ENCODE peak calls at places on chromosomes 11 and 22, in nine cellular contexts. Y is tibial artery; I is activated T-cell treated with anti-CD3 and anti-CD28 coated beads for 1 hour; P is CD8-positive, alpha-beta T cell; Z is NCI-H1105 treated with DMSO at 0.1 percent for 48 hours; M is H9; W is activated CD4-positive, alpha-beta T cell treated with anti-CD3 and anti-CD28 coated beads for 24 hours; E is left ventricle myocardium superior; S is NCI-H526. N is an unnamed sample.

GRCh38 chr22:36198936-36199616 is 2.5 kb downstream of the APOL4 start:
- DNase-seq in Y (no peak), I (no peak), P (no peak), Z (no peak), M (no peak), W (no peak), E (no peak), S (no peak), N (no peak)

GRCh38 chr22:27620367-27621154 is 181.0 kb downstream of the MN1 start:
- DNase-seq in Y (no peak), I (no peak), P (no peak), Z (no peak), M (no peak), W (no peak), E (no peak), S (no peak), N (no peak)

GRCh38 chr22:25008666-25009065 is 56.1 kb downstream of the KIAA1671 start:
- DNase-seq in Y (no peak), I (no peak), P (no peak), Z (no peak), M (no peak), W (no peak), E (peak), S (no peak), N (no peak)

GRCh38 chr11:111714522-111714921 is 51.7 kb downstream of the PPP2R1B start:
- DNase-seq in Y (no peak), I (no peak), P (no peak), Z (no peak), M (no peak), W (no peak), E (no peak), S (no peak), N (no peak)

GRCh38 chr11:3231550-3231850 is 717 bp downstream of the MRGPRE start:
- DNase-seq in Y (no peak), I (no peak), P (no peak), Z (no peak), M (no peak), W (no peak), E (no peak), S (no peak), N (no peak)

GRCh38 chr11:115780625-115781024 is 276.4 kb upstream of the CADM1 start:
- DNase-seq in Y (no peak), I (no peak), P (no peak), Z (no peak), M (no peak), W (no peak), E (no peak), S (peak), N (no peak)

GRCh38 chr11:113796663-113797259 is 17.2 kb downstream of the CLDN25 start:
- DNase-seq in Y (no peak), I (no peak), P (no peak), Z (peak), M (no peak), W (no peak), E (no peak), S (peak), N (no peak)

GRCh38 chr11:24134879-24135588 is 361.8 kb upstream of the LUZP2 start:
- DNase-seq in Y (no peak), I (no peak), P (no peak), Z (no peak), M (no peak), W (no peak), E (no peak), S (no peak), N (no peak)

GRCh38 chr11:100816823-100817222 is 129.7 kb downstream of the ARHGAP42 start:
- DNase-seq in Y (no peak), I (no peak), P (no peak), Z (no peak), M (no peak), W (no peak), E (no peak), S (no peak), N (no peak)

N was measured in effector CD4-positive, alpha-beta T cell.